ENCODE peak calls at places on chromosomes 11 and 22, in five cellular contexts. R is gastrocnemius medialis, X is GM20000, D is dorsolateral prefrontal cortex, U is mucosa of descending colon. J is an unnamed sample.

GRCh38 chr11:45354976-45355705 is 69.0 kb upstream of the SYT13 start:
- DNase-seq in R (peak; percentile 67), U (peak; percentile 87), X (peak; percentile 67), D (peak; percentile 89), J (peak; percentile 77)

GRCh38 chr11:80388133-80388532 is 947.3 kb upstream of the TENM4 start:
- DNase-seq in R (no peak), D (no peak), X (no peak), U (no peak), J (no peak)

GRCh38 chr22:50260801-50261614 is 475 bp downstream of the MAPK12 start:
- DNase-seq in D (peak; percentile 76), R (peak; percentile 46), X (peak; percentile 83), U (no peak), J (no peak)

GRCh38 chr11:134497586-134497985 is 85.5 kb upstream of the B3GAT1 start:
- DNase-seq in R (no peak), X (no peak), D (peak; percentile 34), U (peak; percentile 78), J (no peak)

GRCh38 chr22:17243524-17243923 is 24.3 kb upstream of the ADA2 start:
- DNase-seq in X (peak; percentile 69), D (no peak), R (no peak), U (no peak), J (peak; percentile 44)

GRCh38 chr11:9210224-9210921 is 54.8 kb downstream of the DENND5A start:
- DNase-seq in X (no peak), D (no peak), U (no peak), R (no peak), J (no peak)

GRCh38 chr11:126917531-126918204 is 82.9 kb downstream of the KIRREL3 start:
- DNase-seq in D (no peak), X (no peak), U (no peak), R (no peak), J (no peak)

GRCh38 chr11:2768471-2769408 is 68.9 kb upstream of the KCNQ1OT1 start:
- DNase-seq in D (peak; percentile 21), U (peak; percentile 29), R (no peak), X (no peak), J (no peak)

GRCh38 chr11:4186464-4187054 is 92.0 kb downstream of the RRM1 start:
- DNase-seq in R (no peak), U (no peak), D (no peak), X (no peak), J (no peak)

GRCh38 chr11:30917859-30918478 is 331.8 kb upstream of the MPPED2 start:
- DNase-seq in R (no peak), X (peak; percentile 20), U (no peak), D (no peak), J (no peak)

GRCh38 chr22:22887621-22888503 is at the start of gene IGLL5:
- DNase-seq in X (no peak), R (no peak), U (no peak), D (no peak), J (no peak)

GRCh38 chr22:24834845-24835570 is 29.0 kb downstream of the SGSM1 start:
- DNase-seq in X (no peak), D (no peak), U (no peak), R (no peak), J (no peak)

GRCh38 chr11:122882809-122883681 is 486 bp downstream of the JHY start:
- DNase-seq in U (peak; percentile 69), X (peak; percentile 51), D (peak; percentile 51), R (no peak), J (peak; percentile 54)

GRCh38 chr11:70111269-70112016 is 33.3 kb downstream of the ANO1 start:
- DNase-seq in R (peak; percentile 39), X (no peak), U (peak; percentile 85), D (no peak), J (no peak)

GRCh38 chr11:71062199-71062598 is 190.2 kb downstream of the SHANK2 start:
- DNase-seq in R (no peak), U (no peak), D (no peak), X (no peak), J (no peak)

GRCh38 chr11:9040410-9040809 is 36.6 kb upstream of the NRIP3 start:
- DNase-seq in X (no peak), R (no peak), D (no peak), U (no peak), J (no peak)

GRCh38 chr22:35064664-35065063 is 1.3 kb upstream of the ISX start:
- DNase-seq in X (peak; percentile 66), U (no peak), R (no peak), D (no peak), J (no peak)

GRCh38 chr11:84089072-84090057 is 803.2 kb upstream of the CCDC90B start:
- DNase-seq in X (no peak), D (no peak), R (no peak), U (no peak), J (no peak)

GRCh38 chr11:57348636-57349323 is 10.6 kb downstream of the P2RX3 start:
- DNase-seq in X (no peak), U (no peak), R (no peak), D (no peak), J (no peak)

GRCh38 chr22:21937821-21938070 is 14.9 kb downstream of the PPM1F start:
- DNase-seq in R (no peak), U (no peak), X (no peak), D (no peak), J (no peak)

GRCh38 chr22:30275625-30276024 is 9.0 kb upstream of the OSM start:
- DNase-seq in X (no peak), U (no peak), D (no peak), R (no peak), J (no peak)

GRCh38 chr22:37498289-37498909 is 12.2 kb upstream of the MFNG start:
- DNase-seq in R (no peak), X (peak; percentile 87), D (no peak), U (peak; percentile 82), J (peak; percentile 64)

GRCh38 chr11:16194566-16194965 is 161.8 kb downstream of the SOX6 start:
- DNase-seq in D (no peak), X (no peak), R (peak; percentile 37), U (no peak), J (no peak)

GRCh38 chr11:118672865-118673264 is 6.6 kb downstream of the TREH start:
- DNase-seq in R (no peak), D (no peak), U (no peak), X (no peak), J (no peak)

GRCh38 chr11:104873252-104873651 is 25.0 kb downstream of the CASP12 start:
- DNase-seq in X (no peak), U (no peak), D (no peak), R (no peak), J (no peak)
- TF ChIP-seq CTCF in X (no peak), U (no peak), D (no peak), R (no peak), J (no peak)

GRCh38 chr11:132992838-132993680 is 539.2 kb downstream of the OPCML start:
- DNase-seq in D (no peak), U (no peak), X (no peak), R (no peak), J (no peak)
- TF ChIP-seq CTCF in D (peak; percentile 43), U (no peak), X (no peak), R (no peak), J (no peak)

GRCh38 chr11:32334822-32335221 is 100.5 kb downstream of the WT1 start:
- DNase-seq in X (no peak), U (no peak), R (no peak), D (no peak), J (no peak)
- TF ChIP-seq CTCF in X (peak; percentile 9), U (no peak), R (no peak), D (no peak), J (no peak)

GRCh38 chr11:106329273-106330018 is 252.0 kb downstream of the AASDHPPT start:
- DNase-seq in R (no peak), D (no peak), U (no peak), X (no peak), J (no peak)
- TF ChIP-seq CTCF in R (no peak), D (no peak), U (no peak), X (no peak), J (no peak)

DNA sequence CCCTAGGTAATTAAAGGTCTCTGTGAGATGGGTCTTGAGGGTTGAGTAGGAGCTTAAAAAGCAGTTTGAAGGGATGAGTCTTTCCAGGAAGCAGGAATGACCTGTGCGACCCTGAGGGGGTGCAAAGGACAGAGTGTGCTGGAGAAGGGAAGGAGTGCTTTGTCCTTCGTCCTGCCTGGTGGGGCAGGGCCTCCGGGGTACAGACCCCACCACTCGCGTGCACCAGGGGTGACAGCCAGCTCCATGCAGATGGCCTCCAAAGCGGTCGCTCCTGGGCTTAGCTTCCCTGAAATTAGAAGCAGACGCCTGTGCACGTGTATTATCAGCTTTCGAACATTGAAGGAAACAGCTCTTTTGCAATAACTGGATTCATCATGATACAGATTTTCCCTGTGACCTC is 959.8 kb downstream of the BRD1 start:
- DNase-seq in U (peak; percentile 27), R (no peak), X (no peak), D (peak; percentile 32), J (no peak)
- TF ChIP-seq CTCF in U (no peak), R (no peak), X (no peak), D (no peak), J (no peak)

DNA sequence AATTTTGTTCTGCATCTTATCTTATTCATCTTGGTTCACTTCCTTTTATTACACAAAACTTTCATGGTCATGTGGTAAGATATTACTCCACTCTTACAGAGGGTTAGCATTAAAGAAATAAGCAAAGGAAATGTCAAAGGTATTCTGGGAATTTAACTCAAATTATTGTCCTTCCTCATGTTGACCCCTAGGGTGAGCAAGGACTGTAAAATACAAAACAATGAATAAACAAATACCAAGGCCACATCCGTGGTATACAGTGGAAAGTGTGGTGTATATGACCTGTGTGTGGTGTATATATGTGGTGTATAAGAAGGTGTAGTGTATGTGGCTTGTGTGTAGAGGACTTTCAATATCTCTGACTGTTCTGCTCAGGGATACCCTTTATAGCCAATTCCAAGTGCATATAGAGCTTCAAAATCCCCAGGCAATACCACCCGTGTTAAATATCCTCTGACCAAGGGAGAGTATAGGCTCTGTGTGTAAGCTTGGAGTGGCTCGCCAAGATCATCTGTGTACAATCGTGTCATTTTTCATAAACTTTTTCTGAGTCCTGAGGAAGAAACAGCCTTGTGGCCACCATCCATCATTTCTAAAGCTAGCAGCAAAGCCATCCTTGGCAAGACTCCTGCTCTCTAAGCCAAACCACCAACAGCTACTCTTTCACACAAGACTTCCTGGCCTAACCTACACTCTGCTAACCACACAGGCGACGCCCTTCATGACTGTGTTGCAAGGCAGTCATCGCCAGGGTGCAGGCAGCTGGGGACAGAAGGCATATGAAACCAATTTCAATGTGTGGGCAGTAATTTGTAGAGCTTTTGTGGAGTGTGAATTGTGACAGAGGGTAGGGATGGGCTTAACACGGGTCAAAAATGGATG is 548.0 kb downstream of the ETS1 start:
- DNase-seq in D (no peak), X (no peak), R (peak; percentile 51), U (peak; percentile 80), J (no peak)
- TF ChIP-seq CTCF in D (no peak), X (no peak), R (no peak), U (no peak), J (no peak)

GRCh38 chr11:59144579-59145345 is 2.1 kb downstream of the FAM111A start:
- DNase-seq in R (peak; percentile 69), X (peak; percentile 88), U (peak; percentile 89), D (peak; percentile 55), J (peak; percentile 59)

GRCh38 chr11:59144096-59144495 is 1.4 kb downstream of the FAM111A start:
- DNase-seq in X (no peak), R (no peak), D (no peak), U (no peak), J (no peak)

GRCh38 chr11:59141191-59141590 is 1.5 kb upstream of the FAM111A start:
- DNase-seq in X (no peak), R (no peak), D (no peak), U (no peak), J (no peak)

GRCh38 chr11:59141673-59142460 is 789 bp upstream of the FAM111A start:
- DNase-seq in D (no peak), R (no peak), U (no peak), X (no peak), J (no peak)

GRCh38 chr11:59142530-59143507 is at the start of gene FAM111A:
- DNase-seq in X (peak; percentile 83), R (peak; percentile 74), U (peak; percentile 95), D (peak; percentile 80), J (peak; percentile 73)
- TF ChIP-seq CTCF in X (peak; percentile 46), R (no peak), U (no peak), D (peak; percentile 26), J (no peak)

J was measured in activated B cell treated with CpG ODN at 0.5 μM for 24 hours.